ENCODE peak calls at places on chromosomes 12 and 14, in eight cellular contexts. A is activated T-cell treated with anti-CD3 and anti-CD28 coated beads for 48 hours; W is stimulated activated CD8-positive, alpha-beta memory T cell treated with anti-CD3 and anti-CD28 coated beads, Interleukin-15, amount 100 ng/mL, for 1 hour; B is NCI-H1105 treated with DMSO at 0.1 percent for 48 hours; M is adrenal gland; J is left lung; I is dermis microvascular lymphatic vessel endothelial cell; U is AG08396. F is an unnamed sample.

GRCh38 chr12:117141097-117141898 is 42.1 kb upstream of the TESC start:
- DNase-seq in M (no peak), B (peak), U (no peak), I (no peak), A (no peak), J (peak), W (no peak), F (peak)

GRCh38 chr14:86777950-86778602 is 1214.9 kb downstream of the GALC start:
- DNase-seq in M (no peak), W (no peak), J (no peak), U (peak), B (no peak), I (peak), A (no peak), F (no peak)

GRCh38 chr12:81722004-81722403 is 37.1 kb downstream of the PPFIA2 start:
- DNase-seq in W (no peak), I (no peak), U (no peak), A (no peak), J (no peak), B (no peak), M (no peak), F (no peak)

GRCh38 chr12:42733911-42734310 is 144.4 kb upstream of the PRICKLE1 start:
- DNase-seq in J (no peak), U (no peak), I (no peak), B (no peak), W (no peak), M (no peak), A (no peak), F (no peak)

GRCh38 chr14:23441076-23441475 is 5.6 kb upstream of the MYH7 start:
- DNase-seq in A (no peak), B (no peak), M (no peak), W (no peak), I (no peak), U (no peak), J (no peak), F (no peak)

GRCh38 chr12:69149262-69149661 is 90.1 kb upstream of the CPSF6 start:
- DNase-seq in B (no peak), J (no peak), M (no peak), W (no peak), I (no peak), U (no peak), A (no peak), F (no peak)

GRCh38 chr14:20657216-20658211 is 16.0 kb upstream of the OR6S1 start:
- DNase-seq in M (no peak), W (no peak), I (no peak), A (no peak), B (peak), J (no peak), U (peak), F (no peak)

GRCh38 chr14:104994988-104995387 is 9.4 kb downstream of the CLBA1 start:
- DNase-seq in M (no peak), B (no peak), U (no peak), A (no peak), J (no peak), I (no peak), W (no peak), F (no peak)

GRCh38 chr12:92649511-92650227 is 53.1 kb upstream of the PLEKHG7 start:
- DNase-seq in B (peak), W (peak), I (peak), J (no peak), U (peak), A (peak), M (peak), F (peak)

GRCh38 chr12:52147983-52148540 is 43.8 kb downstream of the KRT80 start:
- DNase-seq in I (no peak), M (no peak), W (no peak), J (peak), A (no peak), B (no peak), U (no peak), F (no peak)

GRCh38 chr12:62715086-62715786 is 219.7 kb downstream of the PPM1H start:
- DNase-seq in U (no peak), A (no peak), M (no peak), J (no peak), W (no peak), B (no peak), I (no peak), F (no peak)

GRCh38 chr14:106875503-106875902 is 1349.1 kb downstream of the TMEM121 start:
- DNase-seq in I (no peak), U (no peak), J (peak), A (no peak), W (no peak), B (no peak), M (no peak), F (peak)